ENCODE peak calls at places on chromosomes 6 and 20, in six cellular contexts. D is K562, F is AG04450, U is epithelial cell of proximal tubule, I is foreskin fibroblast, G is right lobe of liver. L is an unnamed sample.

GRCh38 chr6:43887340-43887858 is 117.4 kb downstream of the VEGFA start:
- DNase-seq in D (no peak), F (no peak), U (no peak), I (no peak), G (peak; percentile 76), L (peak; percentile 60)

GRCh38 chr6:111566222-111566717 is 39.4 kb downstream of the TRAF3IP2 start:
- DNase-seq in D (no peak), F (no peak), U (no peak), I (no peak), G (no peak), L (no peak)

GRCh38 chr6:112227411-112227810 is 27.0 kb downstream of the LAMA4 start:
- DNase-seq in D (no peak), F (no peak), U (no peak), I (no peak), G (no peak), L (no peak)

GRCh38 chr20:13012886-13013285 is 4.1 kb downstream of the SPTLC3 start:
- DNase-seq in D (no peak), F (no peak), U (no peak), I (no peak), G (no peak), L (no peak)

GRCh38 chr6:142698751-142699150 is 246.2 kb downstream of the HIVEP2 start:
- DNase-seq in D (no peak), F (no peak), U (no peak), I (no peak), G (no peak), L (no peak)

GRCh38 chr6:144405173-144405572 is 120.0 kb downstream of the UTRN start:
- DNase-seq in D (no peak), F (no peak), U (no peak), I (no peak), G (no peak), L (no peak)

GRCh38 chr20:25280051-25280573 is 32.2 kb downstream of the PYGB start:
- DNase-seq in D (no peak), F (no peak), U (no peak), I (no peak), G (peak; percentile 51), L (peak; percentile 30)

GRCh38 chr6:69622924-69623323 is 173.9 kb downstream of the LMBRD1 start:
- DNase-seq in D (no peak), F (no peak), U (no peak), I (no peak), G (no peak), L (no peak)

GRCh38 chr6:148769304-148769968 is 22.6 kb downstream of the UST start:
- DNase-seq in D (no peak), F (no peak), U (no peak), I (no peak), G (no peak), L (no peak)
- H3K4me3 ChIP-seq in D (no peak overlapping the region), F (no peak overlapping the region), U (no peak overlapping the region), I (no peak overlapping the region), G (no peak overlapping the region), L (no peak overlapping the region)

GRCh38 chr6:10406556-10406955 is 8.3 kb downstream of the TFAP2A start:
- DNase-seq in D (no peak), F (no peak), U (no peak), I (no peak), G (no peak), L (no peak)
- H3K4me3 ChIP-seq in D (no peak overlapping the region), F (no peak overlapping the region), U (no peak overlapping the region), I (peak overlapping the region; percentile 68), G (no peak overlapping the region), L (no peak overlapping the region)

DNA sequence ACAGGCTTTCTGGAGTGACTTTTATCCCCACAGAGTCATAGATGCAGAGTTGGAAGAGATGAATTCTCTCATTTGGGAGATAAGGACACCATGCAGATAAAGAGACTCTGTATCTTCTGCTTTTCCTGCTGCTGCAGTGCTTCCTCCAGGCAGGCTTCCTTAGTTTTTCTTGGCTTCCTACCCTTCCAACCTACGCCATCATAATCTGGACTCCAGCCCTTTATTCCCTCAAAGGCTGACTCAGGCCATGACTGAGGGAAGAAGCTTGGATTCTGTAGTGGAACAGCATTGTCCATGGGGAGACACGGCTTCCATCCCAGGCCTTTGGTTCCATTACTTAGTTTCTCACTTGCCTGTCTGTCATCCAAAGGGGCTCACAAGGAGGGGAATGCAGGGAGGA is 6.5 kb upstream of the RNF24 start:
- DNase-seq in D (no peak), F (no peak), U (no peak), I (no peak), G (no peak), L (no peak)
- H3K4me3 ChIP-seq in D (no peak overlapping the region), F (no peak overlapping the region), U (no peak overlapping the region), I (no peak overlapping the region), G (no peak overlapping the region), L (no peak overlapping the region)

DNA sequence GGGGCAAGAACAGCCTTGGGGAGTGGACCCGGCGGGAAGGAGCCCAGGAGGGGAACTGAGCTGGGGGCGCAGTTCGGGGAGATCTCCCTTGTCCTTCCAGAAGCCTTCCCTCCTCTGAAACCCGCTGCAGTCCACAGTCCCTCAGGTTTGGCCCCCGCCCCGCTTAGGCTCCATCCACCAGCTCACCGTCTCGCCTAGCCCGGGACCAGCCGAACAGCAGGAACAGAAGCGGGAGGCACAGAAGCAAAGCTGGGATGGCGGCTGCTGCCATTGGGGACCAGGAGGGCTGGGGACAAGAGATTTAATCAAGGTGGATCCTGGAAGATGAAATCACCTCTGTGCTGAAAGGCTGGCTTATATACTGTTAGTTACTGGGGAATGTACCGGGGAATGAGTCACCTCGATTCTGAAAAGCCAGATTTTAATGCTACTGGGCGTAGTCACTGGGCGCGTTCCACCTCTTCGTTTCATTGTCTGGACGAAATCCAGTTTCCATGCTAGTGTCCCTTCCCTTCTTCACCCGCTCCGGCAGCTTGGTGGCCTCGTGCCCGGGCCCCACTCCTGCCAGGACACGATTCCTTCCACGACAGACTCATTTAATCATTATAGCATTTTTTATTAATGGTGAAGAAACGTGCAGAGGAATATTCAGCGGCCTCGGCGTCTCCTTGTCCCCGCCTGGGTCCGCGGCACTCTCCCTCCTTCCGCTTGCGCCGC is at the start of gene RAET1L:
- DNase-seq in D (no peak), F (no peak), U (no peak), I (peak; percentile 50), G (no peak), L (no peak)
- H3K4me3 ChIP-seq in D (no peak within 1 kb of the TSS), F (peak within 1 kb of the TSS; percentile 33), U (peak within 1 kb of the TSS; percentile 44), I (peak within 1 kb of the TSS; percentile 23), G (no peak within 1 kb of the TSS), L (peak within 1 kb of the TSS; percentile 16)

GRCh38 chr20:35288325-35289060 is 3.7 kb downstream of the FAM83C start:
- DNase-seq in D (no peak), F (no peak), U (no peak), I (no peak), G (no peak), L (peak; percentile 75)

GRCh38 chr20:35290887-35291417 is 1.3 kb downstream of the FAM83C start:
- DNase-seq in D (no peak), F (no peak), U (no peak), I (no peak), G (no peak), L (peak; percentile 54)

GRCh38 chr20:35291654-35292503 is at the start of gene FAM83C:
- DNase-seq in D (no peak), F (no peak), U (no peak), I (no peak), G (no peak), L (no peak)

GRCh38 chr20:35292504-35293285 is 470 bp upstream of the FAM83C start:
- DNase-seq in D (no peak), F (no peak), U (no peak), I (no peak), G (peak; percentile 28), L (no peak)

DNA sequence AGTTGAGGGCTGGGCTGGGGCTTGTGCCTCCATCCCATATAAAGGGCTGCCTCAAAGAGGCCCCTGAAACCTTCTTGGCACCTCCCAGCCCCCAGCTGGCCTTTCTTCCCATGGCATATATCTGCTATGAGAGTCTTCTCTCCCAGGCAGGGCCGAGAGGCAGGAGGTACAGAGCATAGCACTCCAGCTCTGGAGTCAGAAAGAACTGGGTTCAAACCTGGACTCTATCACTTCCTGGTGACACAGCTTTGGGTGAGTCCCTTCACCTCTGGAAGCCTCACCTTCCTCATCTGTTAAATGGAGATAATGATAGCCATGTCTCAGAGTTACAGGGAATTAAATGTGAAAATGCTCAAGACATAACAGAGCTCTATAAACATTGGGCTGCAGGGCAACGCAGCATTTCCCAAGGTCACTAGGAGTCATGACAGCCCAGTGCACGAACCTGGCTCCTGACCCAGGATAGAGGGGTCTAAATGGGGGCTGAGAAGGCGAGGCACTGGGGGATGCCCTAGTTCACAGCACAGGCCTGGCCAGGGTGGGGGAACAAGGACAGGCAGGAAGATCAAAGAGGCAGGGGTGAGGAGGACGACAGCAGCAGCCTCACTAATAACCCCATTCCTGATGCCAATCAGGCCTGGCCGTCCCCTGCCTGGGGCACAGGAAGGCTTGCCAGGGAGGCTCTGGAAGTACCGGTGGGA is 1.9 kb downstream of the FAM83C start:
- DNase-seq in D (no peak), F (no peak), U (no peak), I (no peak), G (no peak), L (no peak)
- H3K4me3 ChIP-seq in D (no peak overlapping the region), F (no peak overlapping the region), U (no peak overlapping the region), I (no peak overlapping the region), G (no peak overlapping the region), L (no peak overlapping the region)

DNA sequence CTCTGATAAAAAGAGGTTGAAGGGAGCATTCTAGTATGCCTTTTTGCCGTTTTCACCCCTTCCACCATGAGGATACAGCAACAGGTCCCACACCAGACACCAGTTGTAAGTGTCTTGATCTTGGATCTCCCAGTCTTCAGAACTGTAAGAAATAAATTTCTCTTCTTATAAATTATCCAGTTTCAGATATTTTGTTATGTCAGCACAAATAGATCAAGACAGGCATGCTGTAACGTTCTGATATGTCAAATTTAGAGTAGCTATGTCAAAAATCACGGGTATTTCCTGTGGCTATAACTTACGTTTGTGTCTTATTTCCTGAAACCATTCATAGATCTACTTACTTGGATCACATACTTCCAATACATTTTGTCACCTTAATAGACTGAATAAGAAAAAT is 55.9 kb upstream of the CD83 start:
- DNase-seq in D (no peak), F (no peak), U (no peak), I (no peak), G (no peak), L (no peak)
- H3K4me3 ChIP-seq in D (no peak overlapping the region), F (no peak overlapping the region), U (no peak overlapping the region), I (no peak overlapping the region), G (no peak overlapping the region), L (no peak overlapping the region)

DNA sequence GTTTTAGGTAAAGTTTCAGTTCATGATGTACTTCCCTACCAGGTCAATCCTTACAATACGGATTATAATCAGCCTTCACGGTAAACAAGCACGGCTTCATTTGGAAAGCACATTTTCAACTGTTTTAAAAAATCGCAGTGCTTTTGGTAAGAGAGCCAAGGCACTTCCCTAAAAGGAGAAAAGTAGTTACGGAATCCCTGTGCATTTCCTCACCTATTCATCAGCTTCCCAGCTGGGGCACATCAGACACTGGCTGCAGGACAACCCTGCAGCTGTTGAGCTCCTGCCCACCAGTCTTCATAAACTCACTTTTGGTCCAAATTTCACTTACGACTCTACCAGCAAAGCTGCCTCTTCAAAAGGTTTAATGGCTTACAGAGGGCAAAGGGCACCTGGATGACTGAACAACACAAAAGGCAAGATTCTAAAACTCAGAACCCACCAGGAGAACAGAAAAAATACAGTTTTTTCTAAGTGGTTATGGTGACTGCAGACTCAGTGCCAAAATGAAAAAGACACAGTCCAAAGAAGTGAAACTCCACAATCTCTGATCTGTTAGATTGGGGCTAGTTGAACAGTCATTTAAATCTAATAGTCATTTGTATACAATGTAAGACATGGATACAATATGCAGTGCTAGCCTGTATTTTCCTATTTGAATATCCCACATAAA is 7.5 kb downstream of the SNX5 start:
- DNase-seq in D (no peak), F (peak; percentile 75), U (no peak), I (peak; percentile 63), G (no peak), L (no peak)
- H3K4me3 ChIP-seq in D (no peak overlapping the region), F (peak overlapping the region; percentile 15), U (peak overlapping the region; percentile 13), I (peak overlapping the region; percentile 2), G (no peak overlapping the region), L (no peak overlapping the region)

GRCh38 chr20:17568045-17568788 is 1.7 kb upstream of the DSTN start:
- DNase-seq in D (no peak), F (no peak), U (no peak), I (no peak), G (no peak), L (no peak)
- H3K4me3 ChIP-seq in D (no peak overlapping the region), F (peak overlapping the region; percentile 87), U (peak overlapping the region; percentile 95), I (peak overlapping the region; percentile 92), G (no peak overlapping the region), L (peak overlapping the region; percentile 79)